ENCODE peak calls at places on chromosomes 6 and 20, in six cellular contexts. K, L, Q, U, W and M are unnamed samples.
A peak's percentile ranks its signal among the peaks of the same experiment; 100 is the strongest.

GRCh38 chr6:89281779-89282246 is 33.3 kb downstream of the GABRR2 start:
- DNase-seq in U (no peak), K (no peak), L (peak; percentile 22), Q (peak; percentile 42), W (peak; percentile 22), M (no peak)

GRCh38 chr20:53847118-53847842 is 223.1 kb downstream of the BCAS1 start:
- DNase-seq in K (no peak), L (no peak), U (no peak), W (no peak), Q (no peak), M (no peak)

GRCh38 chr6:43125119-43125518 is 46.0 kb upstream of the SRF start:
- DNase-seq in K (no peak), U (no peak), L (peak; percentile 96), Q (peak; percentile 87), W (no peak), M (no peak)

GRCh38 chr6:117265425-117266266 is at the start of gene VGLL2:
- DNase-seq in U (no peak), Q (peak; percentile 18), W (no peak), L (peak; percentile 45), K (no peak), M (no peak)

GRCh38 chr6:84645563-84646266 is 118.7 kb downstream of the TBX18 start:
- DNase-seq in U (no peak), L (peak; percentile 70), K (no peak), Q (peak; percentile 73), W (peak; percentile 38), M (no peak)

GRCh38 chr20:48026981-48027592 is 241.8 kb upstream of the SULF2 start:
- DNase-seq in U (no peak), W (no peak), K (no peak), Q (no peak), L (no peak), M (no peak)

GRCh38 chr20:14406495-14406894 is 69.1 kb upstream of the FLRT3 start:
- DNase-seq in W (peak; percentile 74), L (no peak), K (no peak), Q (peak; percentile 36), U (no peak), M (no peak)

GRCh38 chr6:147479857-147480256 is 28.6 kb upstream of the SAMD5 start:
- DNase-seq in W (no peak), Q (no peak), L (no peak), U (no peak), K (no peak), M (no peak)

GRCh38 chr20:14062786-14063185 is 67.5 kb downstream of the MACROD2 start:
- DNase-seq in U (no peak), W (no peak), L (peak; percentile 1), K (no peak), Q (no peak), M (no peak)

GRCh38 chr20:63224272-63225081 is 8.5 kb upstream of the YTHDF1 start:
- DNase-seq in U (no peak), K (no peak), W (peak; percentile 63), L (peak; percentile 61), Q (peak; percentile 44), M (no peak)

GRCh38 chr6:33977606-33978438 is 168.1 kb downstream of the GRM4 start:
- DNase-seq in L (no peak), U (no peak), W (no peak), K (no peak), Q (no peak), M (no peak)

GRCh38 chr6:33217681-33218080 is 9.4 kb downstream of the RING1 start:
- DNase-seq in L (no peak), K (no peak), Q (no peak), U (no peak), W (no peak), M (no peak)

GRCh38 chr6:152184573-152185157 is 377.2 kb downstream of the ESR1 start:
- DNase-seq in Q (no peak), U (no peak), L (no peak), K (no peak), W (no peak), M (no peak)

GRCh38 chr6:92962846-92963245 is 456.5 kb downstream of the EPHA7 start:
- DNase-seq in U (no peak), L (no peak), W (no peak), K (no peak), Q (no peak), M (no peak)

GRCh38 chr20:2603816-2604505 is 48.5 kb upstream of the NOP56 start:
- DNase-seq in U (no peak), K (no peak), W (no peak), L (no peak), Q (no peak), M (no peak)

GRCh38 chr20:59810376-59811187 is 122.9 kb downstream of the SYCP2 start:
- DNase-seq in K (no peak), U (no peak), L (no peak), Q (no peak), W (no peak), M (no peak)

GRCh38 chr6:84183430-84183829 is 44.0 kb downstream of the CEP162 start:
- DNase-seq in L (no peak), U (no peak), W (no peak), K (no peak), Q (no peak), M (no peak)

GRCh38 chr20:14956026-14956425 is 618.6 kb upstream of the FLRT3 start:
- DNase-seq in Q (no peak), U (no peak), K (no peak), L (no peak), W (no peak), M (no peak)

GRCh38 chr20:62485062-62485700 is 9.4 kb upstream of the GATA5 start:
- DNase-seq in W (no peak), L (peak; percentile 37), Q (peak; percentile 14), K (no peak), U (no peak), M (no peak)

GRCh38 chr6:152309648-152310047 is 327.5 kb downstream of the SYNE1 start:
- DNase-seq in L (no peak), Q (no peak), K (no peak), W (no peak), U (peak; percentile 49), M (no peak)

GRCh38 chr6:36727491-36728021 is 29.9 kb downstream of the RAB44 start:
- DNase-seq in L (peak; percentile 33), K (no peak), U (no peak), W (no peak), Q (peak; percentile 29), M (no peak)

GRCh38 chr6:96725276-96725675 is 112.0 kb downstream of the GPR63 start:
- DNase-seq in Q (no peak), L (no peak), W (no peak), K (no peak), U (no peak), M (no peak)

GRCh38 chr6:156269751-156270369 is 507.3 kb upstream of the ARID1B start:
- DNase-seq in L (no peak), U (no peak), K (no peak), Q (no peak), W (no peak), M (no peak)

GRCh38 chr20:46270977-46271744 is 37.1 kb downstream of the CDH22 start:
- DNase-seq in L (no peak), U (no peak), K (no peak), W (no peak), Q (no peak), M (no peak)

GRCh38 chr20:507933-508332 is 35.7 kb downstream of the CSNK2A1 start:
- DNase-seq in K (no peak), L (peak; percentile 10), W (no peak), U (no peak), Q (peak; percentile 53), M (no peak)

GRCh38 chr6:68038815-68039408 is 596.2 kb upstream of the ADGRB3 start:
- DNase-seq in Q (no peak), U (no peak), L (no peak), W (no peak), K (no peak), M (no peak)

GRCh38 chr20:61014486-61014885 is 237.6 kb upstream of the CDH4 start:
- DNase-seq in K (no peak), Q (no peak), W (no peak), U (no peak), L (no peak), M (no peak)

GRCh38 chr6:75103411-75103810 is 102.4 kb downstream of the COL12A1 start:
- DNase-seq in U (no peak), L (no peak), K (no peak), W (peak; percentile 10), Q (no peak), M (no peak)

GRCh38 chr6:12957321-12958051 is 240.9 kb downstream of the PHACTR1 start:
- DNase-seq in Q (peak; percentile 13), L (peak; percentile 90), K (peak; percentile 76), W (peak; percentile 9), U (peak; percentile 12), M (peak; percentile 36)